ENCODE peak calls at places on chromosomes 12 and 14, in seven cellular contexts. B is activated naive CD4-positive, alpha-beta T cell; A is T-helper 1 cell; L is GM20000; D is stimulated activated CD4-positive, alpha-beta T cell treated with anti-CD3 and anti-CD28 coated beads, Interleukin-12 subunit alpha, Interleukin-12 subunit beta, amount 100 ng/mL, for 24 hours; H is M059J; N is aorta. V is an unnamed sample.

GRCh38 chr14:68309631-68310030 is 483.2 kb downstream of the ZFP36L1 start:
- DNase-seq in B (no peak), A (no peak), L (no peak), D (no peak), H (peak), N (no peak), V (no peak)

GRCh38 chr12:43776498-43776897 is 17.7 kb downstream of the IRAK4 start:
- DNase-seq in B (no peak), A (peak), L (peak), D (no peak), H (peak), N (no peak), V (no peak)

GRCh38 chr12:42997032-42997431 is 407.5 kb upstream of the PRICKLE1 start:
- DNase-seq in B (no peak), A (no peak), L (no peak), D (no peak), H (no peak), N (no peak), V (no peak)

GRCh38 chr12:49129332-49130150 is 1.7 kb downstream of the TUBA1B start:
- DNase-seq in B (no peak), A (no peak), L (no peak), D (no peak), H (no peak), N (no peak), V (no peak)

GRCh38 chr12:39510001-39510400 is 67.1 kb upstream of the KIF21A start:
- DNase-seq in B (no peak), A (no peak), L (no peak), D (no peak), H (no peak), N (no peak), V (no peak)

GRCh38 chr14:29627141-29627540 is 300.5 kb downstream of the PRKD1 start:
- DNase-seq in B (no peak), A (no peak), L (no peak), D (no peak), H (peak), N (no peak), V (no peak)

GRCh38 chr12:107492393-107493134 is 193.0 kb upstream of the PWP1 start:
- DNase-seq in B (no peak), A (no peak), L (peak), D (no peak), H (no peak), N (no peak), V (no peak)

GRCh38 chr12:66662729-66663128 is 16.1 kb downstream of the GRIP1 start:
- DNase-seq in B (no peak), A (no peak), L (no peak), D (no peak), H (peak), N (no peak), V (peak)

GRCh38 chr12:113825705-113826104 is 140.4 kb downstream of the RBM19 start:
- DNase-seq in B (no peak), A (no peak), L (no peak), D (no peak), H (no peak), N (no peak), V (no peak)

GRCh38 chr12:101168000-101168399 is 42.0 kb downstream of the SLC5A8 start:
- DNase-seq in B (no peak), A (no peak), L (no peak), D (no peak), H (no peak), N (no peak), V (no peak)

GRCh38 chr14:101072531-101072930 is 169.0 kb upstream of the RTL1 start:
- DNase-seq in B (no peak), A (no peak), L (no peak), D (no peak), H (no peak), N (peak), V (no peak)

GRCh38 chr12:1592444-1593231 is 1.7 kb downstream of the FBXL14 start:
- DNase-seq in B (peak), A (peak), L (peak), D (peak), H (peak), N (no peak), V (peak)

V was measured in SW 1271.